ENCODE peak calls at places on chromosomes 3 and 15, in eight cellular contexts. W is HL-60, H is sigmoid colon, B is adrenal gland, M is RWPE1, Q is dorsolateral prefrontal cortex, T is iPS DF 6.9, A is H1. R is an unnamed sample.

GRCh38 chr15:63436872-63437375 is 55.3 kb upstream of the CA12 start:
- DNase-seq in H (peak), T (no peak), M (no peak), B (peak), W (peak), Q (peak), A (no peak), R (peak)

GRCh38 chr15:50123861-50124556 is 5.0 kb upstream of the ATP8B4 start:
- DNase-seq in H (no peak), W (no peak), B (no peak), T (no peak), A (no peak), Q (no peak), M (no peak), R (no peak)

GRCh38 chr15:99029358-99029871 is 21.8 kb upstream of the PGPEP1L start:
- DNase-seq in Q (no peak), B (no peak), A (no peak), M (no peak), T (no peak), H (no peak), W (no peak), R (no peak)

GRCh38 chr3:133447751-133448477 is 48.1 kb downstream of the BFSP2 start:
- DNase-seq in B (no peak), W (no peak), T (no peak), A (no peak), M (no peak), Q (no peak), H (no peak), R (no peak)

GRCh38 chr15:78726870-78727551 is 84.3 kb downstream of the ADAMTS7 start:
- DNase-seq in H (no peak), T (no peak), M (peak), Q (no peak), A (no peak), W (no peak), B (peak), R (no peak)

GRCh38 chr3:116741462-116741861 is 31.9 kb downstream of the TUSC7 start:
- DNase-seq in W (no peak), M (no peak), B (peak), A (no peak), Q (peak), T (no peak), H (no peak), R (peak)

GRCh38 chr3:153977148-153977547 is 144.0 kb upstream of the ARHGEF26 start:
- DNase-seq in W (no peak), B (no peak), M (no peak), A (no peak), T (no peak), Q (peak), H (peak), R (no peak)

GRCh38 chr15:69421498-69421897 is 7.3 kb downstream of the KIF23 start:
- DNase-seq in T (no peak), A (no peak), Q (no peak), W (no peak), M (no peak), B (no peak), H (no peak), R (no peak)

GRCh38 chr3:158167737-158168469 is 58.0 kb downstream of the RSRC1 start:
- DNase-seq in M (peak), B (peak), Q (no peak), T (no peak), W (peak), A (no peak), H (no peak), R (no peak)

GRCh38 chr15:87368511-87368910 is 888.0 kb downstream of the NTRK3 start:
- DNase-seq in M (no peak), T (no peak), A (no peak), Q (no peak), H (no peak), B (no peak), W (no peak), R (no peak)

GRCh38 chr3:49501258-49501609 is 31.2 kb downstream of the DAG1 start:
- DNase-seq in A (no peak), M (no peak), Q (no peak), W (no peak), T (no peak), B (no peak), H (no peak), R (no peak)
- H3K27ac ChIP-seq in A (no peak), M (peak), Q (no peak), W (no peak), T (no peak), B (no peak), H (peak), R (no peak)

DNA sequence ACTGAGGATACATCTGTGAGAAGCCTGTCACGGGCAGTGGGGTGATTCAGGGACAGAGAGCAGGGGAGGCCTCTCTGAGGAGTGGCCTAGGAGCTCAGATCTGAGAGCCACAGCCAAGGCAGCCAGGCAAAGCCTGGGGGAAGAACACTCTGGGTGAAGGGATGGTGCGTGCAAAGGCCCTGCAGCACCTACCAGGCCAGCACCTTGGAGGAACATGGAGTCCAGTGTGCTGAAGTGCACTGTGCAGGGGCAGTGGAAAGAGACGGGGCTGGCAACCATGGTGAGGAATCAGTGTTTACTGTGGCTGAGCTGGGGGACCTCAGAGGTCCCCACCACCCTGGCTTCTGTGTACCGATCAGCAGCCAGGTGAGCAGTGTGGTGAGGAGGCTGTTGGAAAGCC is 48.0 kb downstream of the NUP210 start:
- DNase-seq in B (no peak), T (no peak), W (no peak), A (no peak), H (no peak), M (no peak), Q (no peak), R (no peak)
- H3K27ac ChIP-seq in B (no peak), T (no peak), W (no peak), A (no peak), H (no peak), M (no peak), Q (no peak), R (no peak)

GRCh38 chr3:41125258-41125657 is 74.0 kb upstream of the CTNNB1 start:
- DNase-seq in H (no peak), W (no peak), A (no peak), T (no peak), B (no peak), Q (no peak), M (no peak), R (no peak)

GRCh38 chr3:41126475-41126874 is 72.8 kb upstream of the CTNNB1 start:
- DNase-seq in M (no peak), W (no peak), A (no peak), B (no peak), T (no peak), Q (no peak), H (no peak), R (no peak)

GRCh38 chr3:41129731-41130130 is 69.6 kb upstream of the CTNNB1 start:
- DNase-seq in T (no peak), B (no peak), W (no peak), H (no peak), Q (no peak), M (peak), A (no peak), R (no peak)

GRCh38 chr3:41127414-41127813 is 71.9 kb upstream of the CTNNB1 start:
- DNase-seq in M (no peak), B (no peak), A (no peak), Q (no peak), W (no peak), H (no peak), T (no peak), R (no peak)

DNA sequence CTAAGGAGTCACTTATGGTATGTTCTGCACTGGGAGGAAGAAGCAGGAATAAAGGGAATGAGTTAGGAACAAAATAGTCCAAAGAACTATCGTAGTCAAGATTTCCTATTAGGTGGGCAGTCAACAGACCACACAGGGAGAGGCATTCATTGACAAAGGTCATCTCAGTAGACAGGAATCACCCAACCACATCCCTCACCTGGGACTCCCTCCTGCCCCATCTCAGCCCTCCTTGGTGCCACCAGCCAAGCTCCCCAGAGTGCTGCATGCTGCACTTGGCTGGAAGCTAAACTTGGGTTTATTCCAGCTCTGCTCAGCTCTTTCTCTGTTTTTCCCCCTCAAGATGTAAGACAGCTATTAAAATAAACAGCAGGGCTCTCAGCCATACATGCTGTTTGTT is 72.3 kb upstream of the CTNNB1 start:
- DNase-seq in M (no peak), W (no peak), T (no peak), H (no peak), B (no peak), Q (no peak), A (no peak), R (no peak)
- H3K27ac ChIP-seq in M (no peak), W (no peak), T (no peak), H (no peak), B (no peak), Q (no peak), A (no peak), R (no peak)

DNA sequence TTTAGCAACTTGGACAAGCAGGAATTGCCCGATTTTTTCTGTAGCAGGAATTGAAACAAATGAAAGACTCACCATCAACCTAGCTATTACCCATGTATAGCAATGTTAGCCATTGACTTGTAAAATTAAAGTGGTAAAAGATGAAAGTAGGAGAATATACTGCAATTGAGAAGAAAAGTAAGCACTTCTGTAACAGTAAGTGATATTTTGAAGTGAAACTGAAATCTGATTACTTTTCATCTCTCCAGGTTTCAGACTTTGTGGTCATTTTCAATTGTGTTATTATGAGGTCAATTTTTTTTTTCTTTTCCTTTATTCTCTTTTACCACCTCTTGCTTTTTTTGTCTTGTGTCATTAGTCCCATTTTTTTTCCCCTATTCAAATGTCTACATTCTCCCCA is 1078.2 kb downstream of the ZPLD1 start:
- DNase-seq in Q (no peak), W (no peak), A (no peak), T (no peak), M (no peak), B (no peak), H (no peak), R (no peak)
- H3K27ac ChIP-seq in Q (no peak), W (no peak), A (no peak), T (no peak), M (no peak), B (no peak), H (no peak), R (no peak)

DNA sequence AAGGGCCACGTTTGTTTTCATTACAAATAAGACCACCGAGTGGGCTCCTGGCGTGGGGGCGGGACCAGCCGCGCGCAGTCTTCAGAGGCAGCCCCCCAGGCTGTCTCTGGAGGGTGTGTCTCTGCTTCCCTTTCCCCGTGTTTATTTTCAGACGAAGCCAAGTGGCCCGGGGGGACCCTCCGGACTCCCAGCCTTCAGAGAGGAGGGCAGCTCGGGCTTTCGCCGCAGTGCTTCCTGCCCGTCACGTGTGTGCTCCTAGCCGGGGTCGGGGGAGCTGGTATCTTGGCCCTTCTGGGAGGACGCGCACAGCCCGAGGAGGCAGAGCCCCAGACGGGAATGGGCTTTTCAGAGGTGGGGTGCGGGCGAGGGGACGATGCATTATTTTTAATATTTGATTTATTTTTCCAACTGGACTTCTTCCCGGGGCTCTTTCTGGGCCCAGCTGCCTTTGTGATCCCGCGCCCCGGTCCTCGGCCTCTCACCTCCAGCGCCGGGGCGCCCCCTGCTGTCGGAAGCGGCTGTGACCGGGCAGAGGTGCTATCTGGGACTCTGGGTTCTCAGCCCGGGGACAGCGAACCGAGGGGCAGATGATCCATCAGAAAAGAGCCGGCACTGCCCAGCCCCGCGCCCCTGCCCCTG is 69.9 kb upstream of the CGNL1 start:
- DNase-seq in H (peak), Q (peak), M (peak), A (peak), T (peak), B (peak), W (peak), R (peak)
- H3K27ac ChIP-seq in H (peak), Q (peak), M (no peak), A (peak), T (no peak), B (no peak), W (peak), R (peak)

DNA sequence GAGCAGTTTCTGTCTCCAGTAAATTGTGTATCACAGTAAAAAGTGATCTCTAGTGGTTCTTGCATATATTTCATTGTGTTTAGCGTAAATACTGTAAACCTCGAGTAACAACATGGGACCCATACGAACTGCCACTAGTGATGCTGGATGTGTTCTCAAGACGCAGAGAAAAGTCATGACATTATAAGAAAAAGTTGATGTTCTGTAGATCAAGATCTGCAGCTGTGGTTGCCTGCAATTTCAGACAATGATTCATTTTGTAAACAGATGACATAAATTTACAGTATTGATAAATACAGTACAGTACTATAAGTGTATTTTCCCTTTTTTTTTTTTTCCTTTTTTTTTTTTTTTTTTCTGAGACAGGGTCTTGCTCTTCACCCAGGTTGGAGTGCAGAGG is 100.1 kb downstream of the DPH6 start:
- DNase-seq in M (no peak), A (no peak), T (no peak), W (no peak), B (no peak), Q (no peak), H (no peak), R (no peak)
- H3K27ac ChIP-seq in M (no peak), A (no peak), T (no peak), W (no peak), B (no peak), Q (no peak), H (no peak), R (no peak)

DNA sequence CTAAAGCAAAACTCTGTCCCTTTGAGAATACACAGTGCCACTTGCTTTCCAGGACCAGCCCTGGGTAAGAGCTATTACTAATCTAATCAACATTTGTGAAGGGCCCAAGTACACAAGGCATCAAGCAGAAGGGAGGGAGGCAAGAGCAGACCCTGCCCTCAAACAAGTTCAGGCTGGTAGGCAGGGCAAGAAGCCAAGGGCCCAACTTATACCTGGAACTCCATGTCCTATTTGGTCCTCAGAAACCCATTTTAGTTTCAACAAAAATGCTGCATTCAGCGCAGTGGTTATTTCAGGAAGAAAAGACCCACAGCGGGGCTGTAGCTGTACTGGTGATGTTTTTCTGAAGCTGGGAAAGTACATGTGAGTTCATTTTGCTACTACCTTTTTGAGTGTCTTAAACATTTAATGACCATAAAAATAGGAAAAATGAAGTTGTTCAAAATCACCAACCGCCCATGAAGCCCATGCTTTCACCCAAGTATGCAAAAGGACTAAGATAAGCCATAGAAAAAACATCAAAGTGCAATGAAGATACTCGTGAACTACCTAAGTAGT is 2.8 kb downstream of the RPS17 start:
- DNase-seq in T (no peak), M (no peak), W (no peak), Q (no peak), H (no peak), A (no peak), B (no peak), R (no peak)
- H3K27ac ChIP-seq in T (no peak), M (peak), W (no peak), Q (no peak), H (no peak), A (peak), B (no peak), R (no peak)

GRCh38 chr3:125062904-125063618 is 7.3 kb upstream of the HEG1 start:
- DNase-seq in H (no peak), Q (no peak), W (no peak), T (no peak), A (no peak), M (peak), B (peak), R (no peak)
- H3K27ac ChIP-seq in H (peak), Q (no peak), W (no peak), T (no peak), A (no peak), M (peak), B (no peak), R (no peak)

GRCh38 chr3:37115451-37115850 is 58.9 kb downstream of the LRRFIP2 start:
- DNase-seq in Q (no peak), M (peak), W (no peak), T (no peak), H (no peak), A (no peak), B (no peak), R (no peak)
- H3K27ac ChIP-seq in Q (no peak), M (no peak), W (no peak), T (no peak), H (no peak), A (no peak), B (peak), R (no peak)